ENCODE peak calls at places on chromosomes 4 and X, in five cellular contexts. C is astrocyte of the spinal cord, U is tibial artery, R is brain microvascular endothelial cell, D is thyroid gland. G is an unnamed sample.
A peak's percentile ranks its signal among the peaks of the same experiment; 100 is the strongest.

GRCh38 chr4:156784970-156785369 is 186.6 kb downstream of the PDGFC start:
- DNase-seq in C (no peak), U (no peak), R (no peak), D (no peak), G (no peak)

GRCh38 chrX:63918611-63919010 is 133.6 kb upstream of the ARHGEF9 start:
- DNase-seq in C (peak; percentile 3), U (no peak), R (peak; percentile 76), D (no peak), G (peak; percentile 8)

GRCh38 chrX:113558576-113558975 is 717.9 kb upstream of the AMOT start:
- DNase-seq in C (no peak), U (no peak), R (no peak), D (no peak), G (no peak)

GRCh38 chrX:131725001-131725654 is 181.3 kb downstream of the OR13H1 start:
- DNase-seq in C (no peak), U (no peak), R (no peak), D (no peak), G (no peak)

GRCh38 chrX:115031989-115032388 is 14.6 kb upstream of the IL13RA2 start:
- DNase-seq in C (no peak), U (no peak), R (no peak), D (no peak), G (no peak)

GRCh38 chr4:17957689-17958088 is 63.9 kb downstream of the LCORL start:
- DNase-seq in C (peak; percentile 9), U (no peak), R (no peak), D (no peak), G (no peak)

GRCh38 chr4:2806392-2807355 is 13.8 kb downstream of the SH3BP2 start:
- DNase-seq in C (peak; percentile 44), U (peak; percentile 74), R (no peak), D (peak; percentile 93), G (no peak)

GRCh38 chrX:142428916-142429315 is 223.8 kb upstream of the MAGEC2 start:
- DNase-seq in C (no peak), U (no peak), R (no peak), D (no peak), G (no peak)

GRCh38 chr4:140085062-140085622 is 68.8 kb downstream of the MAML3 start:
- DNase-seq in C (no peak), U (no peak), R (no peak), D (no peak), G (no peak)

GRCh38 chr4:173735055-173735454 is 205.0 kb upstream of the HAND2 start:
- DNase-seq in C (no peak), U (no peak), R (no peak), D (no peak), G (no peak)

GRCh38 chr4:122874194-122874593 is 47.6 kb downstream of the FGF2 start:
- DNase-seq in C (peak; percentile 82), U (no peak), R (peak; percentile 72), D (no peak), G (peak; percentile 17)
- H3K4me3 ChIP-seq in C (no peak overlapping the region), U (no peak overlapping the region), R (peak overlapping the region; percentile 3), D (no peak overlapping the region), G (no peak overlapping the region)

GRCh38 chrX:80022363-80023031 is 7.9 kb downstream of the TBX22 start:
- DNase-seq in C (no peak), U (no peak), R (no peak), D (peak; percentile 24), G (no peak)
- H3K4me3 ChIP-seq in C (no peak overlapping the region), U (peak overlapping the region; percentile 38), R (no peak overlapping the region), D (peak overlapping the region; percentile 1), G (no peak overlapping the region)

DNA sequence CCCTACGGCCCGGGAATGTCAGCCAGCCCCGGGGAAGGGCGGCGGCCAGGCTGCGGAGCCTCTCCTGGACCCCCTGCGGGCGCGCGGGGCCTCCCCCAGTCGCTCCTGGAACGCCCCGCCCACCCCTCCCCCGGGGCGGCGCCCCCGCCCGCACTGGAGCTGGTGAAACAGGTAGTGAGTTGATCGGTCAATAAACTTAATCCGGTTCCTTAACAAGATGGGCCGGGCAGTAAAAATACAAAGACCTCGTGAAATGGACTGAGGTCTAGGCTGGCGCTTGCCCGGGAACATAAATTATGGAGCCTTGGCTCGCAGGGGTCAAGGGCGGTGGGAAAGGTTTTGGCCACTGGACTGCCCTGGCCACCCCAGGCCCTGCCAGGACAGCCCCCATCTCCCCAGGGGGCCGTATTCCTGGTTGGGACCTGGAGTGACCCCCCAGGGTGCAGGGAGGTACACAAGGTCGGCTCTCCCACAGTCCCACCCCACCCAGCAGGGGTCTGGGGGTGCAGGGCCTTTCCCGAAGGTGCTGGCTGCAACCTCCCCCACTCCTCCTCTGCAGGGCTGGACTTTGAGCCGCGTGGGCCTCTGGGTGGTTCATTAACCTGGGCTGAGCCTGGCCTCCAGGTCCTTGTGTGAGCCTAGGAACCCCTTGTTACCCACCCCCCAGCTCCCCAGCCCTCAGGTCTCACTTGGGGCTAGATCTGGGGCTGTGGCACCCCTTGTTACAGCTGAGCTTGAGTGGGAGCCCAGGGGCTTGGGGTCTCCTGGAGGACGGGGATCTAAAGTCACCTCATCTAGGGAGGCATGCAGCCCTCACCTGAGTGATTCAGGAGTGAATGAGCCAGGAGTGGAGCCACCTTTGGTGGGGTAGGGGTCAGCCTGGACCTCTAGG is 2.5 kb downstream of the FGFR3 start:
- DNase-seq in C (no peak), U (no peak), R (no peak), D (no peak), G (no peak)
- H3K4me3 ChIP-seq in C (no peak overlapping the region), U (peak overlapping the region; percentile 58), R (no peak overlapping the region), D (peak overlapping the region; percentile 47), G (no peak overlapping the region)

GRCh38 chr4:184350964-184351363 is 123.4 kb downstream of the IRF2 start:
- DNase-seq in C (no peak), U (no peak), R (no peak), D (no peak), G (no peak)
- H3K4me3 ChIP-seq in C (no peak overlapping the region), U (no peak overlapping the region), R (no peak overlapping the region), D (no peak overlapping the region), G (no peak overlapping the region)

DNA sequence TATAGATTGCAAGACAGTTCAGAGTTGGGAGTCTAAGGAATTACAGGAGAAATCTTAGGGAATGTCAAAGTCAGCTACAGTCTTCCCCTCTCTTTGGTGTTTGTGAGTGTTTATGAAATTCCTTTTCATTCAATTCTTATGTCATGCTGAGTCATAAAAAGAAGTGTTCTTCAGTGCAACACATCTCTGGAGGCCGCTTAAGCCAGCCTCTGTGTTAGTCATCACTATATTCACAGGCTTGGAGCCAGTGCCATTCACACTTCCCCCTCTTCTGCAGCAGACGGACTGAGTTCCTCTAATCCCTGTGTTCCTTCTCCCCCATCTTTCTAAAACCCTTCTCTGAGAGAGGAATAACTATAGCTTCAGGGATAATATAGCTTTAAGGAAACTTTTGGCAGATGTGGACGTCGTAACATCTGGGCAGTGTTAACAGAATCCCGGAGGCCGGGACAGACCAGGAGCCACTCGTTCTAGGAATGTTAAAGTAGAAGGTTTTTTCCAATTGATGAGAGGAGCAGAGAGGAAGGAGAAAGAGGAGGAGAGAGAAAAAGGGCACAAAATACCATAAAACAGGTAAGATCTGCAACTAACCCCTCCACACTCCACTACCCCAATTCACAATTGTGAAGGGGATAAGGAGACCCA is at the start of gene SRPX2:
- DNase-seq in C (peak; percentile 89), U (peak; percentile 76), R (peak; percentile 81), D (no peak), G (peak; percentile 76)
- H3K4me3 ChIP-seq in C (peak within 1 kb of the TSS; percentile 51), U (peak within 1 kb of the TSS; percentile 37), R (peak within 1 kb of the TSS; percentile 68), D (no peak within 1 kb of the TSS), G (peak within 1 kb of the TSS; percentile 45)

GRCh38 chr4:103405415-103405814 is 207.3 kb upstream of the CENPE start:
- DNase-seq in C (no peak), U (no peak), R (no peak), D (no peak), G (no peak)
- H3K4me3 ChIP-seq in C (no peak overlapping the region), U (no peak overlapping the region), R (no peak overlapping the region), D (no peak overlapping the region), G (no peak overlapping the region)

GRCh38 chr4:7021930-7022658 is 21.1 kb upstream of the TADA2B start:
- DNase-seq in C (peak; percentile 58), U (no peak), R (peak; percentile 71), D (no peak), G (no peak)

GRCh38 chr4:7020856-7021255 is 22.3 kb upstream of the TADA2B start:
- DNase-seq in C (no peak), U (no peak), R (no peak), D (no peak), G (no peak)

GRCh38 chr4:7019367-7019766 is 23.8 kb upstream of the TADA2B start:
- DNase-seq in C (no peak), U (no peak), R (no peak), D (no peak), G (no peak)

GRCh38 chr4:7020290-7020689 is 22.9 kb upstream of the TADA2B start:
- DNase-seq in C (no peak), U (no peak), R (no peak), D (no peak), G (no peak)

GRCh38 chr4:7021355-7021754 is 21.8 kb upstream of the TADA2B start:
- DNase-seq in C (no peak), U (no peak), R (no peak), D (no peak), G (no peak)
- H3K4me3 ChIP-seq in C (no peak overlapping the region), U (no peak overlapping the region), R (no peak overlapping the region), D (no peak overlapping the region), G (no peak overlapping the region)

GRCh38 chrX:39519566-39520301 is 578.0 kb downstream of the BCOR start:
- DNase-seq in C (no peak), U (no peak), R (no peak), D (no peak), G (no peak)

GRCh38 chrX:39516399-39516798 is 581.4 kb downstream of the BCOR start:
- DNase-seq in C (no peak), U (no peak), R (no peak), D (no peak), G (no peak)

GRCh38 chrX:39518451-39519212 is 579.1 kb downstream of the BCOR start:
- DNase-seq in C (peak; percentile 2), U (no peak), R (no peak), D (peak; percentile 59), G (no peak)

GRCh38 chrX:39513836-39514235 is 583.9 kb downstream of the BCOR start:
- DNase-seq in C (no peak), U (no peak), R (no peak), D (no peak), G (peak; percentile 79)

DNA sequence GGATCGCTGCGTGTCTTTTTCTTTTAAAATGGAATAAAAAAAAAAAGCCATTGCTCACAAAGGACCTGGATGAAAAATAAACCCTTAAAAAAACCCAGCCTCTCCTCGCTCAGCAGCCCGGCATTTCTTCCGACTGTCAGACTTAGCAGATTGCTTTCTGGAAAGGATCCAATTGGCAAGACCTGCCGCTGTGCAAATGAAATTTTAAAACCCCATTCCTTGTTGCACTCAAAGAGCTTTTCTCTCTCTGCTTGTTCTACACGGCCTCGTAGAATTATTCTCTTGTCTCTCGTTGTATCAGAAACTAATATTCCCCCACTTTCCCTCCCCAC is 578.6 kb downstream of the BCOR start:
- DNase-seq in C (peak; percentile 2), U (no peak), R (no peak), D (peak; percentile 57), G (peak; percentile 4)
- H3K4me3 ChIP-seq in C (no peak overlapping the region), U (peak overlapping the region; percentile 45), R (no peak overlapping the region), D (no peak overlapping the region), G (no peak overlapping the region)

DNA sequence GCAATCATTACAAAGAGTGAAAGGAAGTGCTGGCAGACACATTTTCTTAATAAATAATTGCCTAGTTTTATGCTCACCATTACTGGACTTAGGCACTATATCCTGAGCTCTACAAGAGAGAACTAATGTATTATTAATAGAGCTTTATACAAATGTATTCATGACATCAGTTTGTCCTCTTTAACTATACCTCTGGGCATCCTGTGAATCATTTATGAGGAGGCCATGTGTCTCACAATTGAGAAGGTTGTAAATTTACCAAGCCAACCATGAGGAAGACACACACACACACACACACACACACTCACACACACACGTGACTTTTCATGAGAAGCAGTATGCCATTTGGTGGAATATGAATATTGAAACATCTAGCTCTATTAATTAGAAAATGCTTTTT is 728.2 kb downstream of the ARAP2 start:
- DNase-seq in C (no peak), U (no peak), R (no peak), D (no peak), G (no peak)
- H3K4me3 ChIP-seq in C (no peak overlapping the region), U (no peak overlapping the region), R (no peak overlapping the region), D (no peak overlapping the region), G (no peak overlapping the region)